ENCODE peak calls at places on chromosome 15, in six cellular contexts. X is EH; T is stimulated activated CD4-positive, alpha-beta T cell treated with anti-CD3 and anti-CD28 coated beads, Interleukin-1b, Interleukin-23, amount 100 ng/mL, for 48 hours; P is smooth muscle cell of the brain vasculature; U is kidney tubule cell; Z is NCI-H1092 treated with DMSO at 0.1 percent for 48 hours. D is an unnamed sample.

GRCh38 chr15:38622908-38623307 is 58.3 kb upstream of the RASGRP1 start:
- DNase-seq in X (no peak), T (no peak), P (no peak), U (no peak), Z (no peak), D (no peak)

GRCh38 chr15:52523646-52524045 is 5.0 kb downstream of the MYO5A start:
- DNase-seq in X (no peak), T (no peak), P (no peak), U (no peak), Z (no peak), D (no peak)

GRCh38 chr15:33194237-33194636 is 277 bp downstream of the FMN1 start:
- DNase-seq in X (no peak), T (no peak), P (no peak), U (no peak), Z (no peak), D (no peak)

GRCh38 chr15:77033417-77033728 is 37.5 kb downstream of the TSPAN3 start:
- DNase-seq in X (no peak), T (peak), P (no peak), U (no peak), Z (no peak), D (no peak)

GRCh38 chr15:31471731-31472430 is 145.2 kb downstream of the KLF13 start:
- DNase-seq in X (peak), T (no peak), P (peak), U (peak), Z (no peak), D (peak)

GRCh38 chr15:97791824-97792792 is 168.4 kb upstream of the ARRDC4 start:
- DNase-seq in X (no peak), T (no peak), P (no peak), U (no peak), Z (no peak), D (no peak)

GRCh38 chr15:62515696-62516395 is 350.8 kb upstream of the C2CD4B start:
- DNase-seq in X (peak), T (no peak), P (no peak), U (no peak), Z (no peak), D (no peak)

GRCh38 chr15:90967206-90967605 is 12.5 kb downstream of the RCCD1 start:
- DNase-seq in X (no peak), T (no peak), P (no peak), U (no peak), Z (no peak), D (no peak)

GRCh38 chr15:77014137-77015081 is 19.5 kb downstream of the PSTPIP1 start:
- DNase-seq in X (no peak), T (no peak), P (no peak), U (no peak), Z (no peak), D (no peak)

GRCh38 chr15:73908030-73908821 is 18.0 kb upstream of the LOXL1 start:
- DNase-seq in X (peak), T (peak), P (no peak), U (peak), Z (peak), D (peak)

GRCh38 chr15:96245252-96245651 is 85.2 kb upstream of the NR2F2 start:
- DNase-seq in X (no peak), T (no peak), P (no peak), U (no peak), Z (no peak), D (no peak)

GRCh38 chr15:57436166-57436565 is 59.9 kb downstream of the CGNL1 start:
- DNase-seq in X (no peak), T (no peak), P (no peak), U (no peak), Z (no peak), D (no peak)

GRCh38 chr15:62603757-62604156 is 438.7 kb upstream of the C2CD4B start:
- DNase-seq in X (peak), T (no peak), P (no peak), U (no peak), Z (no peak), D (peak)

GRCh38 chr15:92059036-92059970 is 205.8 kb downstream of the SLCO3A1 start:
- DNase-seq in X (no peak), T (no peak), P (no peak), U (no peak), Z (no peak), D (no peak)

GRCh38 chr15:66165856-66166255 is 87.7 kb downstream of the MEGF11 start:
- DNase-seq in X (no peak), T (no peak), P (no peak), U (no peak), Z (peak), D (no peak)

GRCh38 chr15:75830910-75831805 is 12.1 kb upstream of the UBE2Q2 start:
- DNase-seq in X (no peak), T (no peak), P (no peak), U (no peak), Z (no peak), D (no peak)

GRCh38 chr15:45522179-45522930 is at the start of gene SLC30A4:
- DNase-seq in X (peak), T (peak), P (peak), U (peak), Z (peak), D (peak)

GRCh38 chr15:63981596-63982320 is 64.5 kb downstream of the DAPK2 start:
- DNase-seq in X (no peak), T (no peak), P (no peak), U (no peak), Z (no peak), D (no peak)

GRCh38 chr15:25738171-25738792 is 124.8 kb downstream of the ATP10A start:
- DNase-seq in X (peak), T (no peak), P (no peak), U (peak), Z (no peak), D (peak)

GRCh38 chr15:74988007-74988800 is 7.2 kb upstream of the SCAMP5 start:
- DNase-seq in X (peak), T (peak), P (no peak), U (peak), Z (peak), D (peak)

GRCh38 chr15:28911295-28911979 is 25.7 kb downstream of the APBA2 start:
- DNase-seq in X (no peak), T (no peak), P (no peak), U (no peak), Z (no peak), D (no peak)

GRCh38 chr15:80856809-80857377 is 77.7 kb downstream of the CEMIP start:
- DNase-seq in X (peak), T (no peak), P (peak), U (peak), Z (peak), D (peak)

GRCh38 chr15:84953136-84953535 is 28.5 kb upstream of the PDE8A start:
- DNase-seq in X (peak), T (no peak), P (no peak), U (peak), Z (no peak), D (no peak)